ENCODE peak calls at places on chromosomes 5 and 9, in eight cellular contexts. One of them, this sample, is unnamed.

GRCh38 chr9:114386361-114386885 is 1.4 kb downstream of the AKNA start:
- DNase-seq in fibroblast of lung: no peak
- DNase-seq in NCI-H1436 treated with DMSO at 0.1 percent for 48 hours: no peak
- DNase-seq in CD8-positive, alpha-beta memory T cell: no peak
- DNase-seq in GM23248: peak
- DNase-seq in epithelial cell of prostate: no peak
- DNase-seq in globus pallidus: no peak
- DNase-seq in MV-4-11: no peak
- DNase-seq in this sample: no peak

GRCh38 chr9:134895849-134896833 is 15.5 kb downstream of the FCN2 start:
- DNase-seq in fibroblast of lung: peak
- DNase-seq in MV-4-11: no peak
- DNase-seq in NCI-H1436 treated with DMSO at 0.1 percent for 48 hours: no peak
- DNase-seq in GM23248: peak
- DNase-seq in globus pallidus: no peak
- DNase-seq in epithelial cell of prostate: peak
- DNase-seq in CD8-positive, alpha-beta memory T cell: no peak
- DNase-seq in this sample: no peak

GRCh38 chr5:156322666-156323065 is 4.3 kb upstream of the SGCD start:
- DNase-seq in fibroblast of lung: no peak
- DNase-seq in globus pallidus: no peak
- DNase-seq in GM23248: no peak
- DNase-seq in MV-4-11: peak
- DNase-seq in CD8-positive, alpha-beta memory T cell: no peak
- DNase-seq in NCI-H1436 treated with DMSO at 0.1 percent for 48 hours: no peak
- DNase-seq in epithelial cell of prostate: no peak
- DNase-seq in this sample: peak

GRCh38 chr5:114649878-114650277 is 288.0 kb downstream of the KCNN2 start:
- DNase-seq in fibroblast of lung: no peak
- DNase-seq in epithelial cell of prostate: no peak
- DNase-seq in NCI-H1436 treated with DMSO at 0.1 percent for 48 hours: no peak
- DNase-seq in GM23248: no peak
- DNase-seq in CD8-positive, alpha-beta memory T cell: no peak
- DNase-seq in globus pallidus: no peak
- DNase-seq in MV-4-11: no peak
- DNase-seq in this sample: no peak

GRCh38 chr9:78314953-78315870 is 18.3 kb downstream of the PSAT1 start:
- DNase-seq in GM23248: peak
- DNase-seq in fibroblast of lung: peak
- DNase-seq in CD8-positive, alpha-beta memory T cell: no peak
- DNase-seq in epithelial cell of prostate: no peak
- DNase-seq in globus pallidus: no peak
- DNase-seq in MV-4-11: peak
- DNase-seq in NCI-H1436 treated with DMSO at 0.1 percent for 48 hours: no peak
- DNase-seq in this sample: peak

GRCh38 chr9:90517103-90517502 is 125.5 kb downstream of the DIRAS2 start:
- DNase-seq in MV-4-11: no peak
- DNase-seq in epithelial cell of prostate: no peak
- DNase-seq in NCI-H1436 treated with DMSO at 0.1 percent for 48 hours: no peak
- DNase-seq in globus pallidus: no peak
- DNase-seq in CD8-positive, alpha-beta memory T cell: no peak
- DNase-seq in fibroblast of lung: no peak
- DNase-seq in GM23248: no peak
- DNase-seq in this sample: no peak

GRCh38 chr5:54098267-54098666 is 212.1 kb downstream of the ARL15 start:
- DNase-seq in NCI-H1436 treated with DMSO at 0.1 percent for 48 hours: no peak
- DNase-seq in MV-4-11: no peak
- DNase-seq in epithelial cell of prostate: no peak
- DNase-seq in CD8-positive, alpha-beta memory T cell: no peak
- DNase-seq in GM23248: no peak
- DNase-seq in fibroblast of lung: no peak
- DNase-seq in globus pallidus: no peak
- DNase-seq in this sample: no peak

GRCh38 chr5:35031276-35031675 is 16.5 kb downstream of the AGXT2 start:
- DNase-seq in epithelial cell of prostate: no peak
- DNase-seq in fibroblast of lung: peak
- DNase-seq in MV-4-11: no peak
- DNase-seq in NCI-H1436 treated with DMSO at 0.1 percent for 48 hours: no peak
- DNase-seq in globus pallidus: no peak
- DNase-seq in GM23248: peak
- DNase-seq in CD8-positive, alpha-beta memory T cell: no peak
- DNase-seq in this sample: peak

GRCh38 chr5:134097221-134097620 is 17.3 kb upstream of the TCF7 start:
- DNase-seq in globus pallidus: no peak
- DNase-seq in MV-4-11: no peak
- DNase-seq in epithelial cell of prostate: no peak
- DNase-seq in NCI-H1436 treated with DMSO at 0.1 percent for 48 hours: no peak
- DNase-seq in fibroblast of lung: peak
- DNase-seq in CD8-positive, alpha-beta memory T cell: no peak
- DNase-seq in GM23248: peak
- DNase-seq in this sample: no peak

GRCh38 chr5:56302027-56302426 is 68.9 kb upstream of the ANKRD55 start:
- DNase-seq in CD8-positive, alpha-beta memory T cell: no peak
- DNase-seq in globus pallidus: no peak
- DNase-seq in epithelial cell of prostate: no peak
- DNase-seq in fibroblast of lung: peak
- DNase-seq in NCI-H1436 treated with DMSO at 0.1 percent for 48 hours: no peak
- DNase-seq in GM23248: peak
- DNase-seq in MV-4-11: no peak
- DNase-seq in this sample: no peak

GRCh38 chr5:31463341-31463740 is 68.6 kb downstream of the DROSHA start:
- DNase-seq in MV-4-11: no peak
- DNase-seq in GM23248: peak
- DNase-seq in epithelial cell of prostate: no peak
- DNase-seq in NCI-H1436 treated with DMSO at 0.1 percent for 48 hours: no peak
- DNase-seq in CD8-positive, alpha-beta memory T cell: no peak
- DNase-seq in fibroblast of lung: peak
- DNase-seq in globus pallidus: no peak
- DNase-seq in this sample: no peak

GRCh38 chr5:79552984-79553383 is 39.0 kb upstream of the HOMER1 start:
- DNase-seq in fibroblast of lung: no peak
- DNase-seq in GM23248: peak
- DNase-seq in MV-4-11: peak
- DNase-seq in CD8-positive, alpha-beta memory T cell: no peak
- DNase-seq in NCI-H1436 treated with DMSO at 0.1 percent for 48 hours: no peak
- DNase-seq in globus pallidus: no peak
- DNase-seq in epithelial cell of prostate: no peak
- DNase-seq in this sample: no peak

GRCh38 chr9:114347675-114348074 is 18.0 kb downstream of the ORM2 start:
- DNase-seq in globus pallidus: peak
- DNase-seq in CD8-positive, alpha-beta memory T cell: no peak
- DNase-seq in MV-4-11: no peak
- DNase-seq in fibroblast of lung: no peak
- DNase-seq in NCI-H1436 treated with DMSO at 0.1 percent for 48 hours: no peak
- DNase-seq in epithelial cell of prostate: no peak
- DNase-seq in GM23248: no peak
- DNase-seq in this sample: no peak

GRCh38 chr5:111735829-111736228 is 21.2 kb downstream of the NREP start:
- DNase-seq in CD8-positive, alpha-beta memory T cell: no peak
- DNase-seq in epithelial cell of prostate: peak
- DNase-seq in fibroblast of lung: peak
- DNase-seq in globus pallidus: no peak
- DNase-seq in MV-4-11: peak
- DNase-seq in GM23248: peak
- DNase-seq in NCI-H1436 treated with DMSO at 0.1 percent for 48 hours: no peak
- DNase-seq in this sample: peak

GRCh38 chr5:157744055-157745011 is 821 bp downstream of the LSM11 start:
- DNase-seq in GM23248: peak
- DNase-seq in epithelial cell of prostate: no peak
- DNase-seq in MV-4-11: no peak
- DNase-seq in globus pallidus: no peak
- DNase-seq in fibroblast of lung: peak
- DNase-seq in CD8-positive, alpha-beta memory T cell: no peak
- DNase-seq in NCI-H1436 treated with DMSO at 0.1 percent for 48 hours: no peak
- DNase-seq in this sample: peak

GRCh38 chr9:93025736-93026135 is 32.8 kb upstream of the SUSD3 start:
- DNase-seq in NCI-H1436 treated with DMSO at 0.1 percent for 48 hours: no peak
- DNase-seq in fibroblast of lung: no peak
- DNase-seq in MV-4-11: no peak
- DNase-seq in CD8-positive, alpha-beta memory T cell: no peak
- DNase-seq in globus pallidus: no peak
- DNase-seq in GM23248: no peak
- DNase-seq in epithelial cell of prostate: no peak
- DNase-seq in this sample: no peak

GRCh38 chr5:56896761-56897160 is 12.6 kb upstream of the SETD9 start:
- DNase-seq in CD8-positive, alpha-beta memory T cell: no peak
- DNase-seq in GM23248: no peak
- DNase-seq in epithelial cell of prostate: no peak
- DNase-seq in globus pallidus: no peak
- DNase-seq in fibroblast of lung: no peak
- DNase-seq in MV-4-11: no peak
- DNase-seq in NCI-H1436 treated with DMSO at 0.1 percent for 48 hours: no peak
- DNase-seq in this sample: no peak

GRCh38 chr5:72746736-72747135 is 69.7 kb upstream of the TNPO1 start:
- DNase-seq in NCI-H1436 treated with DMSO at 0.1 percent for 48 hours: no peak
- DNase-seq in fibroblast of lung: peak
- DNase-seq in CD8-positive, alpha-beta memory T cell: no peak
- DNase-seq in globus pallidus: no peak
- DNase-seq in epithelial cell of prostate: no peak
- DNase-seq in MV-4-11: no peak
- DNase-seq in GM23248: no peak
- DNase-seq in this sample: no peak

GRCh38 chr5:168464214-168464613 is 22.1 kb upstream of the RARS1 start:
- DNase-seq in fibroblast of lung: no peak
- DNase-seq in MV-4-11: no peak
- DNase-seq in CD8-positive, alpha-beta memory T cell: no peak
- DNase-seq in GM23248: peak
- DNase-seq in epithelial cell of prostate: no peak
- DNase-seq in NCI-H1436 treated with DMSO at 0.1 percent for 48 hours: no peak
- DNase-seq in globus pallidus: no peak
- DNase-seq in this sample: peak

GRCh38 chr5:16690243-16690839 is 73.5 kb upstream of the RETREG1 start:
- DNase-seq in MV-4-11: peak
- DNase-seq in fibroblast of lung: peak
- DNase-seq in epithelial cell of prostate: no peak
- DNase-seq in CD8-positive, alpha-beta memory T cell: no peak
- DNase-seq in globus pallidus: peak
- DNase-seq in NCI-H1436 treated with DMSO at 0.1 percent for 48 hours: no peak
- DNase-seq in GM23248: peak
- DNase-seq in this sample: peak

GRCh38 chr9:27499481-27499880 is 24.6 kb upstream of the IFNK start:
- DNase-seq in CD8-positive, alpha-beta memory T cell: no peak
- DNase-seq in globus pallidus: no peak
- DNase-seq in GM23248: peak
- DNase-seq in fibroblast of lung: peak
- DNase-seq in MV-4-11: peak
- DNase-seq in epithelial cell of prostate: peak
- DNase-seq in NCI-H1436 treated with DMSO at 0.1 percent for 48 hours: no peak
- DNase-seq in this sample: peak

GRCh38 chr5:34490501-34491250 is 165.5 kb upstream of the RAI14 start:
- DNase-seq in fibroblast of lung: no peak
- DNase-seq in CD8-positive, alpha-beta memory T cell: no peak
- DNase-seq in NCI-H1436 treated with DMSO at 0.1 percent for 48 hours: peak
- DNase-seq in GM23248: peak
- DNase-seq in MV-4-11: no peak
- DNase-seq in epithelial cell of prostate: no peak
- DNase-seq in globus pallidus: no peak
- DNase-seq in this sample: no peak

GRCh38 chr5:147560982-147561381 is 51.1 kb upstream of the DPYSL3 start:
- DNase-seq in epithelial cell of prostate: no peak
- DNase-seq in MV-4-11: no peak
- DNase-seq in CD8-positive, alpha-beta memory T cell: no peak
- DNase-seq in NCI-H1436 treated with DMSO at 0.1 percent for 48 hours: no peak
- DNase-seq in GM23248: no peak
- DNase-seq in globus pallidus: no peak
- DNase-seq in fibroblast of lung: peak
- DNase-seq in this sample: no peak

GRCh38 chr5:96175090-96175489 is 213.4 kb upstream of the ELL2 start:
- DNase-seq in GM23248: peak
- DNase-seq in fibroblast of lung: no peak
- DNase-seq in globus pallidus: no peak
- DNase-seq in MV-4-11: peak
- DNase-seq in NCI-H1436 treated with DMSO at 0.1 percent for 48 hours: no peak
- DNase-seq in CD8-positive, alpha-beta memory T cell: no peak
- DNase-seq in epithelial cell of prostate: no peak
- DNase-seq in this sample: no peak

GRCh38 chr5:17401509-17402290 is 96.3 kb upstream of the TAF11L2 start:
- DNase-seq in NCI-H1436 treated with DMSO at 0.1 percent for 48 hours: no peak
- DNase-seq in GM23248: no peak
- DNase-seq in globus pallidus: no peak
- DNase-seq in fibroblast of lung: no peak
- DNase-seq in CD8-positive, alpha-beta memory T cell: no peak
- DNase-seq in epithelial cell of prostate: no peak
- DNase-seq in MV-4-11: no peak
- DNase-seq in this sample: no peak

GRCh38 chr5:178981381-178981780 is 13.7 kb downstream of the GRM6 start:
- DNase-seq in epithelial cell of prostate: no peak
- DNase-seq in fibroblast of lung: no peak
- DNase-seq in MV-4-11: no peak
- DNase-seq in CD8-positive, alpha-beta memory T cell: no peak
- DNase-seq in NCI-H1436 treated with DMSO at 0.1 percent for 48 hours: no peak
- DNase-seq in globus pallidus: no peak
- DNase-seq in GM23248: no peak
- DNase-seq in this sample: no peak

GRCh38 chr5:139903805-139904565 is 108.4 kb downstream of the PSD2 start:
- DNase-seq in CD8-positive, alpha-beta memory T cell: no peak
- DNase-seq in MV-4-11: no peak
- DNase-seq in fibroblast of lung: no peak
- DNase-seq in GM23248: peak
- DNase-seq in NCI-H1436 treated with DMSO at 0.1 percent for 48 hours: no peak
- DNase-seq in globus pallidus: peak
- DNase-seq in epithelial cell of prostate: no peak
- DNase-seq in this sample: peak

GRCh38 chr5:68460147-68460760 is 244.7 kb downstream of the PIK3R1 start:
- DNase-seq in epithelial cell of prostate: no peak
- DNase-seq in globus pallidus: peak
- DNase-seq in GM23248: peak
- DNase-seq in MV-4-11: peak
- DNase-seq in CD8-positive, alpha-beta memory T cell: peak
- DNase-seq in NCI-H1436 treated with DMSO at 0.1 percent for 48 hours: no peak
- DNase-seq in fibroblast of lung: peak
- DNase-seq in this sample: peak

GRCh38 chr9:134593756-134594375 is 47.7 kb upstream of the COL5A1 start:
- DNase-seq in fibroblast of lung: no peak
- DNase-seq in globus pallidus: no peak
- DNase-seq in epithelial cell of prostate: no peak
- DNase-seq in NCI-H1436 treated with DMSO at 0.1 percent for 48 hours: no peak
- DNase-seq in GM23248: no peak
- DNase-seq in CD8-positive, alpha-beta memory T cell: no peak
- DNase-seq in MV-4-11: no peak
- DNase-seq in this sample: no peak

GRCh38 chr9:114968710-114969109 is 38.3 kb upstream of the TNFSF8 start:
- DNase-seq in NCI-H1436 treated with DMSO at 0.1 percent for 48 hours: no peak
- DNase-seq in fibroblast of lung: peak
- DNase-seq in epithelial cell of prostate: no peak
- DNase-seq in MV-4-11: peak
- DNase-seq in GM23248: peak
- DNase-seq in CD8-positive, alpha-beta memory T cell: no peak
- DNase-seq in globus pallidus: no peak
- DNase-seq in this sample: peak

GRCh38 chr9:133487331-133487725 is 8.4 kb upstream of the SLC2A6 start:
- DNase-seq in CD8-positive, alpha-beta memory T cell: peak
- DNase-seq in fibroblast of lung: no peak
- DNase-seq in GM23248: no peak
- DNase-seq in MV-4-11: no peak
- DNase-seq in NCI-H1436 treated with DMSO at 0.1 percent for 48 hours: no peak
- DNase-seq in globus pallidus: no peak
- DNase-seq in epithelial cell of prostate: no peak
- DNase-seq in this sample: no peak

GRCh38 chr5:177086918-177087706 is 397 bp downstream of the FGFR4 start:
- DNase-seq in MV-4-11: no peak
- DNase-seq in CD8-positive, alpha-beta memory T cell: peak
- DNase-seq in NCI-H1436 treated with DMSO at 0.1 percent for 48 hours: no peak
- DNase-seq in GM23248: peak
- DNase-seq in fibroblast of lung: peak
- DNase-seq in globus pallidus: no peak
- DNase-seq in epithelial cell of prostate: no peak
- DNase-seq in this sample: peak

GRCh38 chr9:91718071-91718470 is 232.0 kb downstream of the ROR2 start:
- DNase-seq in fibroblast of lung: no peak
- DNase-seq in epithelial cell of prostate: no peak
- DNase-seq in GM23248: no peak
- DNase-seq in MV-4-11: no peak
- DNase-seq in CD8-positive, alpha-beta memory T cell: no peak
- DNase-seq in globus pallidus: no peak
- DNase-seq in NCI-H1436 treated with DMSO at 0.1 percent for 48 hours: no peak
- DNase-seq in this sample: no peak

GRCh38 chr5:80139573-80139972 is 104.4 kb downstream of the THBS4 start:
- DNase-seq in MV-4-11: no peak
- DNase-seq in GM23248: no peak
- DNase-seq in CD8-positive, alpha-beta memory T cell: no peak
- DNase-seq in epithelial cell of prostate: no peak
- DNase-seq in globus pallidus: no peak
- DNase-seq in fibroblast of lung: no peak
- DNase-seq in NCI-H1436 treated with DMSO at 0.1 percent for 48 hours: no peak
- DNase-seq in this sample: no peak